ENCODE peak calls at places on chromosomes 6 and 20, in seven cellular contexts. M, L, P, W, U, F and J are unnamed samples.

GRCh38 chr6:44096615-44097014 is 30.6 kb downstream of the MRPL14 start:
- DNase-seq in P (peak; percentile 81), U (peak; percentile 82), L (no peak), F (peak; percentile 53), M (peak; percentile 69), W (peak; percentile 89), J (no peak)

GRCh38 chr20:10388571-10388970 is 45.5 kb downstream of the MKKS start:
- DNase-seq in W (no peak), F (no peak), M (no peak), L (no peak), P (no peak), U (no peak), J (no peak)

GRCh38 chr20:42701948-42702347 is 487.8 kb downstream of the PTPRT start:
- DNase-seq in P (no peak), U (no peak), M (no peak), W (no peak), L (no peak), F (no peak), J (no peak)

GRCh38 chr20:50744143-50744792 is 12.9 kb downstream of the PARD6B start:
- DNase-seq in P (peak; percentile 68), W (peak; percentile 96), U (peak; percentile 93), F (peak; percentile 86), L (no peak), M (peak; percentile 90), J (peak; percentile 67)

GRCh38 chr20:55415567-55416142 is 589.7 kb downstream of the CBLN4 start:
- DNase-seq in M (peak; percentile 12), P (no peak), F (peak; percentile 1), L (no peak), W (peak; percentile 56), U (peak; percentile 5), J (no peak)

GRCh38 chr20:14948416-14948815 is 611.0 kb upstream of the FLRT3 start:
- DNase-seq in P (no peak), U (no peak), M (no peak), W (no peak), F (no peak), L (no peak), J (no peak)

GRCh38 chr20:49338061-49338460 is 60.2 kb upstream of the ZNFX1 start:
- DNase-seq in U (no peak), F (no peak), L (no peak), P (no peak), M (no peak), W (no peak), J (no peak)

GRCh38 chr6:36126553-36127458 is 3.5 kb upstream of the MAPK13 start:
- DNase-seq in P (no peak), M (peak; percentile 76), L (no peak), W (peak; percentile 19), U (peak; percentile 42), F (peak; percentile 43), J (no peak)

GRCh38 chr6:38846361-38846760 is 131.2 kb downstream of the DNAH8 start:
- DNase-seq in W (no peak), P (no peak), M (no peak), L (no peak), U (no peak), F (no peak), J (no peak)

GRCh38 chr20:32004963-32005362 is 5.3 kb upstream of the CCM2L start:
- DNase-seq in P (no peak), W (peak; percentile 39), M (peak; percentile 32), U (peak; percentile 33), L (no peak), F (no peak), J (no peak)

GRCh38 chr6:20856681-20857288 is 322.5 kb downstream of the CDKAL1 start:
- DNase-seq in U (no peak), L (no peak), F (no peak), P (no peak), W (no peak), M (no peak), J (no peak)
- TF ChIP-seq CTCF in U (no peak), L (no peak), F (no peak), P (no peak), W (no peak), M (no peak), J (no peak)

DNA sequence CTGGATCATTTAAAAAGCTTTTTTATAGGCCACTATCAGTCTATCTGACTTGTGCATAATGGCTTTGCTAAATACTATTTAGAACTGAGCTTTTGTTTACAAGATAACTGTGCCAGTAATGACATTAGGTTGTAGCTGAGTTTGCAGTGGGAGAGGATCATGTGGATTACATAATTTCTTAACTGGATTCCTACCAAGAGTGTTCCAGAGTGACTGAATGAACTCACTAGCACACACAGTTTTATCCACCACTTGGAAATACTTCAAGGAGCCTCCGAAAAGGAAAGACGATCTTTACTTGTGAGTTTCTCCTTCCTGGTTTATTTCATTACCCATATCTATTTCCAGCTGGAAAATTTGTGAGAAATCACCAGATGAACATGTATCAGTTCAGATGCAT is 10.9 kb upstream of the SYNE1 start:
- DNase-seq in U (peak; percentile 49), M (peak; percentile 39), W (no peak), L (no peak), P (no peak), F (no peak), J (no peak)
- TF ChIP-seq CTCF in U (no peak), M (no peak), W (no peak), L (no peak), P (no peak), F (no peak), J (no peak)

GRCh38 chr6:97069363-97069762 is 144.8 kb downstream of the KLHL32 start:
- DNase-seq in M (no peak), L (no peak), F (no peak), W (no peak), U (no peak), P (no peak), J (no peak)

GRCh38 chr6:97064578-97064977 is 140.1 kb downstream of the KLHL32 start:
- DNase-seq in W (no peak), F (no peak), P (no peak), M (no peak), U (no peak), L (no peak), J (no peak)

GRCh38 chr6:97066056-97066455 is 141.5 kb downstream of the KLHL32 start:
- DNase-seq in F (no peak), W (no peak), L (no peak), U (no peak), M (no peak), P (no peak), J (no peak)

GRCh38 chr6:97067045-97067444 is 142.5 kb downstream of the KLHL32 start:
- DNase-seq in F (no peak), L (no peak), W (no peak), U (no peak), M (no peak), P (no peak), J (no peak)

DNA sequence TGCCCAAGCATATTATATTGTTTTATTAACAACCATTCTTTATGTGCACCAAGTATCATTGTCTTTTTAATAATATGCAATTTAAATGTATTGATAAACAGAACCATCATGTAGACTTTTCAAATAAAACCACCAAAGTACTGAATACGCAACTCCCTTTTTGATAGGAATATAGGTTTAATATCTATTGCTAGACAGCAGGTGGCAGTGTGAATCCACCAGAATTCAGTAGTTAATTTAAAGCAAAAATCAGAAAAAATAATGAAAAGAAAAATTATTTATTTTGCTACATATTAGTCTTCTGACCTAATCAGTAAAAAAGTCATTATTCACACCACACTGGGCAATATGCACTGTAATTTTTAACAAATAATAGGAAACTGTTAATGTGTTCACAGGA is 143.7 kb downstream of the KLHL32 start:
- DNase-seq in U (peak; percentile 65), M (peak; percentile 54), W (peak; percentile 28), P (no peak), F (peak; percentile 27), L (no peak), J (peak; percentile 28)
- TF ChIP-seq CTCF in U (peak; percentile 46), M (peak; percentile 47), W (peak; percentile 60), P (no peak), F (peak; percentile 37), L (peak; percentile 75), J (peak; percentile 27)

DNA sequence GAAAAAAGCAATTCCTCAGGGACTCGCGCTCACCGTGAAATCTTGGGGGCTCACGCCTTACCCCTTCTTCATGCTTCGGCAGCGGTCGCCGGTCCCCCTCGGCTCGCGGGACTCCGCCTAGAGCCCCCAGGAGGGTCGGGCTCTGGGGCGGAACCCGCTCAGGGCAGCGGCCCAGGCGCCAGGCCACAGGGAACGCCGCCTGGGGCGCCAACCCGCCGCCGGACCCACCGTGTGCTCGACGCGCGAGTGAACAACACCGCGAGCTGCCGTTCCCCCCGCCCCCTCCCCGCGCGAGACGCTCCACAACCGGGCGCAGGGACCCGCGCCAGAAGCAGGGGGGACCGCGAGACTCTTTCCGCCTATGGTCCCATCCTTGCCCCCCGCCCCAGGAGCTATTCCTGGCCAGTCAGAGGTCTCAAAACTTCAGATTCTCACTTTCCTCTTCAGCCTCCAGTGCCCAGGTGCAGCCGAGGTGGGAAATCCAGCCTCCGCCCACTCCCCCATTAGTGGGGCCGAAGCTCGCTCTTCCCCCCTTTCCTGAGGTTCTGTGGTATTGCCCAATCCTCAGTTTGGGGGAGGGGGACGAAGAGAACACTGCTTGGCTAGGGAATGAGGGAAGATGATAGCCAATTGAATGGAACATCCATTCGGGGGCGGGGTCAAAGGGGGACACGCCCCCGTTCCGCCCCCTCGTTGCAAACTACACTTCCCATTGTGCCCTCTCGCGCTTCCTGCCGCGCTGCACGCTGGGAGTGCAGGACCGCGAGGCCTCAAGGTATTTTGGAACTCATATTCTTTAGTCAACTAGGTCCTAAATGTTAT is at the start of gene WASF1:
- DNase-seq in U (peak; percentile 99), P (peak; percentile 94), F (peak; percentile 98), L (peak; percentile 92), M (peak; percentile 98), W (peak; percentile 90), J (peak; percentile 97)
- TF ChIP-seq CTCF in U (no peak), P (no peak), F (no peak), L (no peak), M (no peak), W (no peak), J (no peak)

DNA sequence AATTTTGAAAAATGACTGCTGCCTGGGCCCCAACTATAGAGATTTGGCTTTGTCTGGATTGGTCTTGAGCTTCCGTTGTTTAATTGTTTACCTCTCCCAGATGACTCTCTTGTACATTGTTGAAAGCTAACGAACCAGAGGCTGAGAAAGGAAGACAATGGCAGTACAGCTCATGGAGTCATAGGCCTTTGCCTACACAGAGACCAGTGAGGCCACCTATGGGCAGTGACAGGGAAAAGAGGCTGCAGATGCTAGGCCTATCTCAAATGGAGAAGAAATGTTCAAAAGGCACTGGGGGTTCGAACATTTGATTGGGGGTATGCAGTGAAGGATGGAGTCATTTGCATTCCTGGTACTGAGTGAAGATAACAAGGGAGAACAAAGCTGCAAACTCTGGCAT is 29.1 kb downstream of the OPN5 start:
- DNase-seq in M (no peak), F (no peak), U (no peak), W (no peak), P (no peak), L (no peak), J (no peak)
- TF ChIP-seq CTCF in M (peak; percentile 10), F (no peak), U (no peak), W (no peak), P (no peak), L (no peak), J (no peak)